ENCODE peak calls at places on chromosomes 1 and 21, in five cellular contexts. One of them, this sample, is unnamed.

GRCh38 chr1:67336157-67336556 is 28.5 kb downstream of the IL12RB2 start:
- DNase-seq in lung: no peak
- DNase-seq in germinal center: no peak
- DNase-seq in stimulated activated CD4-positive, alpha-beta T cell treated with anti-CD3 and anti-CD28 coated beads, Interleukin-15, amount 100 ng/mL, for 1 hour: no peak
- DNase-seq in H1: no peak
- DNase-seq in this sample: no peak

GRCh38 chr1:28329395-28330153 is 734 bp downstream of the MED18 start:
- DNase-seq in lung: no peak
- DNase-seq in germinal center: no peak
- DNase-seq in stimulated activated CD4-positive, alpha-beta T cell treated with anti-CD3 and anti-CD28 coated beads, Interleukin-15, amount 100 ng/mL, for 1 hour: no peak
- DNase-seq in H1: peak
- DNase-seq in this sample: peak

GRCh38 chr1:184859381-184860105 is 104.9 kb upstream of the EDEM3 start:
- DNase-seq in lung: no peak
- DNase-seq in germinal center: peak
- DNase-seq in stimulated activated CD4-positive, alpha-beta T cell treated with anti-CD3 and anti-CD28 coated beads, Interleukin-15, amount 100 ng/mL, for 1 hour: no peak
- DNase-seq in H1: no peak
- DNase-seq in this sample: no peak

GRCh38 chr1:22975694-22976093 is 3.0 kb upstream of the LACTBL1 start:
- DNase-seq in lung: no peak
- DNase-seq in germinal center: no peak
- DNase-seq in stimulated activated CD4-positive, alpha-beta T cell treated with anti-CD3 and anti-CD28 coated beads, Interleukin-15, amount 100 ng/mL, for 1 hour: no peak
- DNase-seq in H1: no peak
- DNase-seq in this sample: no peak

GRCh38 chr1:160858127-160858909 is 4.4 kb downstream of the CD244 start:
- DNase-seq in lung: no peak
- DNase-seq in germinal center: no peak
- DNase-seq in stimulated activated CD4-positive, alpha-beta T cell treated with anti-CD3 and anti-CD28 coated beads, Interleukin-15, amount 100 ng/mL, for 1 hour: no peak
- DNase-seq in H1: no peak
- DNase-seq in this sample: no peak

GRCh38 chr1:89631756-89632155 is 1.2 kb upstream of the LRRC8C start:
- DNase-seq in lung: no peak
- DNase-seq in germinal center: no peak
- DNase-seq in stimulated activated CD4-positive, alpha-beta T cell treated with anti-CD3 and anti-CD28 coated beads, Interleukin-15, amount 100 ng/mL, for 1 hour: no peak
- DNase-seq in H1: no peak
- DNase-seq in this sample: no peak

GRCh38 chr21:39610705-39611104 is 2.0 kb upstream of the B3GALT5 start:
- DNase-seq in lung: no peak
- DNase-seq in germinal center: no peak
- DNase-seq in stimulated activated CD4-positive, alpha-beta T cell treated with anti-CD3 and anti-CD28 coated beads, Interleukin-15, amount 100 ng/mL, for 1 hour: no peak
- DNase-seq in H1: peak
- DNase-seq in this sample: no peak

GRCh38 chr1:181126871-181127587 is 38.5 kb downstream of the IER5 start:
- DNase-seq in lung: no peak
- DNase-seq in germinal center: no peak
- DNase-seq in stimulated activated CD4-positive, alpha-beta T cell treated with anti-CD3 and anti-CD28 coated beads, Interleukin-15, amount 100 ng/mL, for 1 hour: no peak
- DNase-seq in H1: no peak
- DNase-seq in this sample: no peak

GRCh38 chr1:180155202-180155682 is 573 bp downstream of the QSOX1 start:
- DNase-seq in lung: no peak
- DNase-seq in germinal center: no peak
- DNase-seq in stimulated activated CD4-positive, alpha-beta T cell treated with anti-CD3 and anti-CD28 coated beads, Interleukin-15, amount 100 ng/mL, for 1 hour: no peak
- DNase-seq in H1: peak
- DNase-seq in this sample: peak

GRCh38 chr1:10724052-10724494 is 72.4 kb downstream of the CASZ1 start:
- DNase-seq in lung: peak
- DNase-seq in germinal center: no peak
- DNase-seq in stimulated activated CD4-positive, alpha-beta T cell treated with anti-CD3 and anti-CD28 coated beads, Interleukin-15, amount 100 ng/mL, for 1 hour: no peak
- DNase-seq in H1: no peak
- DNase-seq in this sample: no peak

GRCh38 chr1:56200446-56200845 is 378.9 kb downstream of the PLPP3 start:
- DNase-seq in lung: no peak
- DNase-seq in germinal center: no peak
- DNase-seq in stimulated activated CD4-positive, alpha-beta T cell treated with anti-CD3 and anti-CD28 coated beads, Interleukin-15, amount 100 ng/mL, for 1 hour: no peak
- DNase-seq in H1: no peak
- DNase-seq in this sample: no peak

GRCh38 chr1:26278303-26278702 is 1.6 kb upstream of the SH3BGRL3 start:
- DNase-seq in lung: peak
- DNase-seq in germinal center: no peak
- DNase-seq in stimulated activated CD4-positive, alpha-beta T cell treated with anti-CD3 and anti-CD28 coated beads, Interleukin-15, amount 100 ng/mL, for 1 hour: no peak
- DNase-seq in H1: no peak
- DNase-seq in this sample: no peak

GRCh38 chr1:51574796-51575195 is 42.1 kb upstream of the OSBPL9 start:
- DNase-seq in lung: no peak
- DNase-seq in germinal center: no peak
- DNase-seq in stimulated activated CD4-positive, alpha-beta T cell treated with anti-CD3 and anti-CD28 coated beads, Interleukin-15, amount 100 ng/mL, for 1 hour: no peak
- DNase-seq in H1: no peak
- DNase-seq in this sample: no peak

GRCh38 chr1:153485880-153486279 is 25.4 kb upstream of the S100A7 start:
- DNase-seq in lung: no peak
- DNase-seq in germinal center: no peak
- DNase-seq in stimulated activated CD4-positive, alpha-beta T cell treated with anti-CD3 and anti-CD28 coated beads, Interleukin-15, amount 100 ng/mL, for 1 hour: no peak
- DNase-seq in H1: no peak
- DNase-seq in this sample: no peak

GRCh38 chr1:64536217-64536835 is 66.4 kb downstream of the CACHD1 start:
- DNase-seq in lung: no peak
- DNase-seq in germinal center: no peak
- DNase-seq in stimulated activated CD4-positive, alpha-beta T cell treated with anti-CD3 and anti-CD28 coated beads, Interleukin-15, amount 100 ng/mL, for 1 hour: no peak
- DNase-seq in H1: no peak
- DNase-seq in this sample: no peak

GRCh38 chr21:44640761-44641160 is 3.6 kb downstream of the KRTAP10-10 start:
- DNase-seq in lung: peak
- DNase-seq in germinal center: no peak
- DNase-seq in stimulated activated CD4-positive, alpha-beta T cell treated with anti-CD3 and anti-CD28 coated beads, Interleukin-15, amount 100 ng/mL, for 1 hour: no peak
- DNase-seq in H1: no peak
- DNase-seq in this sample: no peak

GRCh38 chr1:210883821-210884220 is 250.1 kb downstream of the KCNH1 start:
- DNase-seq in lung: no peak
- DNase-seq in germinal center: no peak
- DNase-seq in stimulated activated CD4-positive, alpha-beta T cell treated with anti-CD3 and anti-CD28 coated beads, Interleukin-15, amount 100 ng/mL, for 1 hour: no peak
- DNase-seq in H1: no peak
- DNase-seq in this sample: no peak

GRCh38 chr21:34881894-34882371 is 167.2 kb downstream of the RUNX1 start:
- DNase-seq in lung: no peak
- DNase-seq in germinal center: no peak
- DNase-seq in stimulated activated CD4-positive, alpha-beta T cell treated with anti-CD3 and anti-CD28 coated beads, Interleukin-15, amount 100 ng/mL, for 1 hour: no peak
- DNase-seq in H1: no peak
- DNase-seq in this sample: no peak

GRCh38 chr1:201882665-201883132 is 6.0 kb upstream of the SHISA4 start:
- DNase-seq in lung: no peak
- DNase-seq in germinal center: peak
- DNase-seq in stimulated activated CD4-positive, alpha-beta T cell treated with anti-CD3 and anti-CD28 coated beads, Interleukin-15, amount 100 ng/mL, for 1 hour: no peak
- DNase-seq in H1: no peak
- DNase-seq in this sample: peak

GRCh38 chr1:17520041-17520440 is 19.5 kb upstream of the ARHGEF10L start:
- DNase-seq in lung: no peak
- DNase-seq in germinal center: no peak
- DNase-seq in stimulated activated CD4-positive, alpha-beta T cell treated with anti-CD3 and anti-CD28 coated beads, Interleukin-15, amount 100 ng/mL, for 1 hour: no peak
- DNase-seq in H1: no peak
- DNase-seq in this sample: no peak

GRCh38 chr1:178060789-178061556 is 32.9 kb upstream of the RASAL2 start:
- DNase-seq in lung: no peak
- DNase-seq in germinal center: no peak
- DNase-seq in stimulated activated CD4-positive, alpha-beta T cell treated with anti-CD3 and anti-CD28 coated beads, Interleukin-15, amount 100 ng/mL, for 1 hour: no peak
- DNase-seq in H1: no peak
- DNase-seq in this sample: no peak

GRCh38 chr1:227192163-227192562 is 126.1 kb downstream of the CDC42BPA start:
- DNase-seq in lung: peak
- DNase-seq in germinal center: no peak
- DNase-seq in stimulated activated CD4-positive, alpha-beta T cell treated with anti-CD3 and anti-CD28 coated beads, Interleukin-15, amount 100 ng/mL, for 1 hour: no peak
- DNase-seq in H1: no peak
- DNase-seq in this sample: no peak

GRCh38 chr1:22188436-22188835 is 45.5 kb upstream of the WNT4 start:
- DNase-seq in lung: no peak
- DNase-seq in germinal center: no peak
- DNase-seq in stimulated activated CD4-positive, alpha-beta T cell treated with anti-CD3 and anti-CD28 coated beads, Interleukin-15, amount 100 ng/mL, for 1 hour: no peak
- DNase-seq in H1: no peak
- DNase-seq in this sample: no peak

GRCh38 chr21:31034378-31034777 is 3.9 kb downstream of the KRTAP19-8 start:
- DNase-seq in lung: no peak
- DNase-seq in germinal center: no peak
- DNase-seq in stimulated activated CD4-positive, alpha-beta T cell treated with anti-CD3 and anti-CD28 coated beads, Interleukin-15, amount 100 ng/mL, for 1 hour: no peak
- DNase-seq in H1: no peak
- DNase-seq in this sample: no peak

GRCh38 chr1:237507005-237507404 is 383.7 kb downstream of the ZP4 start:
- DNase-seq in lung: no peak
- DNase-seq in germinal center: no peak
- DNase-seq in stimulated activated CD4-positive, alpha-beta T cell treated with anti-CD3 and anti-CD28 coated beads, Interleukin-15, amount 100 ng/mL, for 1 hour: no peak
- DNase-seq in H1: no peak
- DNase-seq in this sample: no peak